ENCODE peak calls at places on chromosomes 3 and 15, in ten cellular contexts. Q is pancreas, S is A673, K is GM23338, D is Peyer's patch, W is spleen, J is psoas muscle, A is HFF-Myc, U is cardiac fibroblast, X is HL-60. B is an unnamed sample.
A peak's percentile ranks its signal among the peaks of the same experiment; 100 is the strongest.

GRCh38 chr15:59227021-59227420 is 20.4 kb downstream of the LDHAL6B start:
- DNase-seq in Q (no peak), S (no peak), K (no peak), D (no peak), W (no peak), J (no peak), A (no peak), U (no peak), X (no peak), B (no peak)

GRCh38 chr3:16063603-16064002 is 110.9 kb upstream of the GALNT15 start:
- DNase-seq in Q (no peak), S (no peak), K (no peak), D (no peak), W (no peak), J (no peak), A (no peak), U (no peak), X (no peak), B (no peak)

GRCh38 chr3:138781012-138781470 is 53.7 kb downstream of the PIK3CB start:
- DNase-seq in Q (no peak), S (no peak), K (no peak), D (peak; percentile 51), W (no peak), J (no peak), A (no peak), U (no peak), X (no peak), B (no peak)

GRCh38 chr3:144106970-144107369 is 135.3 kb downstream of the DIPK2A start:
- DNase-seq in Q (no peak), S (no peak), K (no peak), D (no peak), W (no peak), J (no peak), A (no peak), U (no peak), X (no peak), B (no peak)

GRCh38 chr3:127305499-127305898 is 17.7 kb upstream of the PRR20G start:
- DNase-seq in Q (no peak), S (no peak), K (no peak), D (no peak), W (no peak), J (no peak), A (no peak), U (no peak), X (no peak), B (no peak)

GRCh38 chr3:5391226-5391625 is 203.7 kb downstream of the EDEM1 start:
- DNase-seq in Q (no peak), S (no peak), K (no peak), D (no peak), W (no peak), J (no peak), A (no peak), U (no peak), X (no peak), B (no peak)

GRCh38 chr3:9198805-9199386 is 50.5 kb downstream of the SRGAP3 start:
- DNase-seq in Q (no peak), S (no peak), K (no peak), D (no peak), W (no peak), J (no peak), A (no peak), U (no peak), X (no peak), B (no peak)

GRCh38 chr3:151135548-151136337 is 50.3 kb downstream of the MED12L start:
- DNase-seq in Q (peak; percentile 65), S (no peak), K (no peak), D (no peak), W (no peak), J (no peak), A (no peak), U (no peak), X (no peak), B (no peak)

GRCh38 chr3:4665197-4665596 is 172.0 kb downstream of the ITPR1 start:
- DNase-seq in Q (no peak), S (no peak), K (no peak), D (no peak), W (no peak), J (no peak), A (no peak), U (peak; percentile 43), X (no peak), B (no peak)

GRCh38 chr3:124033360-124034015 is 41.6 kb upstream of the ROPN1 start:
- DNase-seq in Q (peak; percentile 77), S (peak; percentile 52), K (peak; percentile 51), D (no peak), W (peak; percentile 75), J (peak; percentile 54), A (no peak), U (no peak), X (no peak), B (no peak)

GRCh38 chr3:134666466-134666865 is 15.6 kb upstream of the KY start:
- DNase-seq in Q (no peak), S (no peak), K (no peak), D (no peak), W (no peak), J (no peak), A (no peak), U (peak; percentile 73), X (no peak), B (no peak)

DNA sequence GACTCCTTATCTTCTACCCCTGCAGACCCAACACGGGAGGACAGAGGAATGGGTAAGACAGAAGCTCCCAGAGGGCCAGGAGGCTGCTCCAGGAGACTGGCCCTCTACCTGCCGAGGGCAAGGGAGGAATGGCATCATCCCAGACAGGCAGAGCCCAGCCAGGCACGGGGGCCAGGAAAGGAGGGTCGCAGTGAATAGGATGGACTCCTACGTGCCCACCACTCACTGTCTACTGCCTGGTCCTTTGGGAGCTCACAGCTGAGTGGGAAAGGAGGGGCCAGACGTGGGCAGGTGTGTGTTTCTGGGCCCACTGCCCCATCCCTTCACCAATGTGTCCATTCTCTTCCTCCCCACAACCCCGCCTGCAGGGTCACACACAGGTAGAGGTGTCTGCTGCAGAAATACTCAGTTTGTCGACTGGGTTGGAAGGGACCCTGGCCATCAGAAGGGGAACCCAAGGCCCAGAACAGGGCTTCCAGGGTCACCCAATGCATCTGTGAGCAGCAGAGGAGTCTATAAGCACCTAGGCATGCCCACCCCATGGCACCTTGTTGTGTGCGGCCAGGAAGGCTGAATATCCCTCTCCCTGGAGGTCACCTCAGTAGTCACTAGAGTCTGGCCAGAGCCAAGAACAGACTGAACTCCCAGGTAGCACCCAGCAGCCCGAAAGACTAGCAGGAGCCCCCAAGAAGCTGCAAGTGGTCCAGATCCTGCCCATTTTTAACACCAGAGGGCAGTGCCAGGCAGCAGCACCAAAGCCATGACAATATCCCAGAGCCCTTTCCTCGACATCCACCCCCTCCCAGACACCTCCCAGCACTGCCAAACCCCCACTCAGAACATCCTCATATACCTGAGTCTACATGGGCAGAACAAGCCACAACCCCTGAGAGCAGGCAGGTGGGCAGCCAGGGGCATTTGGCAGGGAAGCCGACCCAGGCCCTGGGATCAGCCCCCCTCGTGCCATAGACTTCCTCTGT is 24.0 kb downstream of the TKT start:
- DNase-seq in Q (no peak), S (no peak), K (no peak), D (no peak), W (peak; percentile 56), J (peak; percentile 37), A (no peak), U (no peak), X (no peak), B (no peak)
- TF ChIP-seq CTCF in Q (no peak), S (no peak), K (peak; percentile 24), D (no peak), W (no peak), J (no peak), A (peak; percentile 22), U (no peak), X (no peak), B (peak; percentile 29)

DNA sequence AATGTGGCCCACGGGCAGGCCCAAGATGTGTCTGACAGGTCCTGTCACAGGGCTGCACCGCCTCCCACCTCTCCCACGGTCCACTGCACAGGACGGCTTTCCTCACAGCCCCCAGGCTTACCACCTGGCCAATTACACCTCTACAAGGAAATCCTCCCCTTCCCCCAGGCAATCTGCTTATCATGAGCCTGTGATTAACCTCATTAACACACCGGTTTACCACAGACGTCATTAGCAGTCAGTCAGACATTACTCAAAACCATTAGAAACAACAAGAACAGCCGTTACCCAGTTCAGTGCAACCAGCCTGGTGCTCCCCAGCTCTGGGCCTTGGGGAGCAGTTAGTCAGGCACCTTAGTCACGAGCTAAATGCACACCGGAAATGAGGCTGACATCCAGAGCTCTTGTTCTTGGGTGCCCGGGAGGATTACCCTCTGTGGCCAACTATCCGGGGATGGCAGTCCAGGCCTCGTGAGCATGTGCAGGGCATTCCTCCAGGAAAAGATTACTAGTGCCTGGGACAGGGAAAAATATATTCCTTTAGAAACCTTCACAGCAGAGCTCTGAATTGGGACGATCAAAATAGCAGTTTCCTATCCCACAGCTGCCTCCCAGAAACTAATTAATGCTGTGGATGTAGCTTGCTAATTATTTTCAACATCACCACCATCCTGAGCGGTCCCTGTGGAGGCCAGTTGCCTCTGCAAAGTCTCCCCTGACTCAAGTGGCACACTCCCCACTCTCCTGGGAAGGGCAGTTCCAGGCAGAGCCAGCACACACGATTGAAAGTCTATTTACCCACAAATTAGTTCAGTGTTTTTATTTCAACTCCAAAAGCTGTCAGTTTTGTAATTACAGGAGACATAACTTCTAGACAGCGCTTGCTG is 117.4 kb upstream of the ZBED2 start:
- DNase-seq in Q (no peak), S (no peak), K (no peak), D (no peak), W (peak; percentile 78), J (no peak), A (no peak), U (peak; percentile 65), X (no peak), B (no peak)
- H3K4me3 ChIP-seq in Q (no peak overlapping the region), S (no peak overlapping the region), K (no peak overlapping the region), D (no peak overlapping the region), W (no peak overlapping the region), J (no peak overlapping the region), A (no peak overlapping the region), U (no peak overlapping the region), X (no peak overlapping the region), B (no peak overlapping the region)

DNA sequence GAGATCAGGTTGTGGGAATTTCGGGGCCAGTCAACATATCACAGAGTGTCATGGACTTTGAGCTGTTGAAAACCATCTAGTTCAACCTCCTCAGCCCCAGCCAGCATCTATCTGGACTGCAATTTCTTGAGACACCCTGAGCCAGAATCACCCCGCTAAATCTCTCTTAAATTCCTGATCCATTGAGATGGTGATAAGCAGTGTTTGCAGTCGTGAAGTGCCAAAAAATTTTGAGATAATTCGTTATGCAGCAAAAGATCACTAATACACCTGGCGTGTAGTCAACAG is 29.3 kb downstream of the TMED3 start:
- DNase-seq in Q (no peak), S (no peak), K (no peak), D (no peak), W (no peak), J (no peak), A (no peak), U (no peak), X (no peak), B (no peak)
- TF ChIP-seq CTCF in Q (no peak), S (no peak), K (no peak), D (no peak), W (no peak), J (no peak), A (no peak), U (no peak), X (no peak), B (no peak)

DNA sequence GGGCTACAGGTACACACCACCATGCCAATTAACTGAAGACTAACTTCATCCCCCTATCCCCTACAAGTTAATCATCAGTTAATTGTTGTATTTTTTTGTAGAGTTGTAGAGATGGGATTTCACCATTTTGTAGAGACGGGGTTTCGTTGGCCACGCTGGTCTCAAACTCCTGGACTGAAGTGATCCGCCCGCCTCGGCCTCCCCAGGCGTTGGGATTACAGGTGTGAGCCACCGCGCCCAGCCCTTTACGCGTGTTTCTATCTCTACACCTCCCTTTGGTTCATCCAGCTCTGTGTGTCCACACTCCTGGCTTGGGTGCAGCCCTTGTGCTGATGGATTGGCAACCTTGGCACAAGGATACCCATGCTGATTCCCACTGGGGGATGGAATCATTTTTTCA is 258.8 kb downstream of the FAM43A start:
- DNase-seq in Q (no peak), S (no peak), K (no peak), D (no peak), W (no peak), J (no peak), A (no peak), U (no peak), X (no peak), B (no peak)
- H3K4me3 ChIP-seq in Q (no peak overlapping the region), S (no peak overlapping the region), K (no peak overlapping the region), D (no peak overlapping the region), W (no peak overlapping the region), J (no peak overlapping the region), A (no peak overlapping the region), U (no peak overlapping the region), X (no peak overlapping the region), B (no peak overlapping the region)